ENCODE peak calls at places on chromosomes 13 and 19, in nine cellular contexts. M is stimulated activated CD4-positive, alpha-beta T cell treated with anti-CD3 and anti-CD28 coated beads, Interleukin-2, amount 100 ng/mL, for 48 hours; K is T-helper 2 cell treated with Interferon-gamma antibody and Interleukin-4, amounts not matched to agents 5 μg/mL and 100 μg/mL, for 36 hours; V is thyroid gland; W is HTR-8/SVneo; P is NCI-H1436; D is NCI-H1694; J is activated CD8-positive, alpha-beta memory T cell treated with anti-CD3 and anti-CD28 coated beads for 1 hour; T is non-pigmented ciliary epithelial cell. X is an unnamed sample.

GRCh38 chr13:113110048-113110851 is 4.7 kb downstream of the F7 start:
- DNase-seq in T (no peak), V (no peak), M (no peak), J (no peak), W (no peak), D (no peak), P (no peak), K (no peak), X (no peak)

GRCh38 chr13:41145136-41145908 is 12.7 kb upstream of the KBTBD6 start:
- DNase-seq in M (no peak), D (no peak), K (no peak), J (no peak), W (no peak), V (no peak), P (no peak), T (no peak), X (no peak)

GRCh38 chr13:95641291-95641811 is 3.2 kb downstream of the DZIP1 start:
- DNase-seq in K (no peak), J (no peak), W (no peak), D (no peak), V (peak), P (no peak), T (no peak), M (no peak), X (no peak)

GRCh38 chr13:98979012-98979411 is 1.1 kb upstream of the DOCK9 start:
- DNase-seq in P (no peak), V (no peak), W (no peak), K (no peak), T (no peak), D (no peak), J (no peak), M (no peak), X (no peak)

GRCh38 chr13:44648392-44649117 is 72.4 kb upstream of the TSC22D1 start:
- DNase-seq in D (no peak), P (no peak), W (no peak), M (no peak), T (no peak), V (no peak), J (no peak), K (peak), X (peak)

GRCh38 chr19:50506700-50507099 is 4.3 kb downstream of the JOSD2 start:
- DNase-seq in J (no peak), D (no peak), M (no peak), P (no peak), W (no peak), K (no peak), V (no peak), T (no peak), X (no peak)

GRCh38 chr19:2391118-2391725 is 31.2 kb downstream of the TMPRSS9 start:
- DNase-seq in K (peak), P (peak), T (no peak), M (peak), D (peak), V (peak), W (peak), J (no peak), X (peak)

GRCh38 chr19:13748169-13748884 is 16.0 kb upstream of the MRI1 start:
- DNase-seq in D (no peak), W (no peak), K (peak), P (no peak), V (peak), J (no peak), T (peak), M (no peak), X (no peak)

GRCh38 chr13:83325454-83325853 is 556.8 kb downstream of the SLITRK1 start:
- DNase-seq in K (no peak), T (peak), D (no peak), M (no peak), J (no peak), V (no peak), W (no peak), P (no peak), X (no peak)

GRCh38 chr13:112244061-112244460 is 132.1 kb upstream of the SPACA7 start:
- DNase-seq in D (no peak), K (no peak), P (no peak), M (no peak), T (no peak), W (no peak), J (no peak), V (no peak), X (no peak)

GRCh38 chr13:101258071-101258470 is 158.2 kb downstream of the NALCN start:
- DNase-seq in W (peak), M (peak), P (peak), D (no peak), V (no peak), K (peak), T (peak), J (no peak), X (peak)

GRCh38 chr13:111975539-111976473 is 91.1 kb upstream of the SOX1 start:
- DNase-seq in W (no peak), P (no peak), V (no peak), K (no peak), D (no peak), T (no peak), J (no peak), M (no peak), X (no peak)

GRCh38 chr19:45311640-45312039 is 11.0 kb downstream of the CKM start:
- DNase-seq in K (no peak), V (no peak), D (no peak), T (no peak), P (no peak), W (no peak), M (no peak), J (no peak), X (no peak)

GRCh38 chr19:36265064-36265463 is 50.2 kb downstream of the ZNF146 start:
- DNase-seq in D (no peak), V (no peak), K (no peak), P (no peak), M (no peak), T (no peak), J (no peak), W (no peak), X (no peak)

GRCh38 chr13:113369189-113369588 is 5.3 kb upstream of the GRTP1 start:
- DNase-seq in K (no peak), T (no peak), W (no peak), J (no peak), M (no peak), D (no peak), P (no peak), V (no peak), X (no peak)

GRCh38 chr19:33404916-33405315 is 31.4 kb downstream of the CEBPG start:
- DNase-seq in W (no peak), T (no peak), P (no peak), J (no peak), M (no peak), K (no peak), V (peak), D (no peak), X (no peak)

GRCh38 chr13:24672141-24673132 is 7.8 kb upstream of the ATP12A start:
- DNase-seq in P (no peak), M (no peak), W (no peak), V (no peak), D (no peak), K (no peak), T (no peak), J (no peak), X (no peak)

GRCh38 chr13:112968910-112969691 is at the start of gene MCF2L:
- DNase-seq in K (no peak), T (no peak), W (peak), D (peak), V (peak), M (peak), P (peak), J (peak), X (no peak)

GRCh38 chr13:97307882-97308624 is 85.9 kb downstream of the MBNL2 start:
- DNase-seq in V (no peak), D (no peak), K (no peak), J (no peak), T (no peak), W (peak), M (no peak), P (no peak), X (peak)

GRCh38 chr13:25742220-25742619 is 309.6 kb downstream of the SHISA2 start:
- DNase-seq in M (no peak), K (no peak), V (no peak), J (no peak), D (no peak), P (no peak), W (no peak), T (no peak), X (no peak)

GRCh38 chr13:46648166-46648607 is 95.2 kb downstream of the LRCH1 start:
- DNase-seq in V (peak), M (no peak), P (no peak), D (peak), K (no peak), W (no peak), T (no peak), J (no peak), X (peak)

GRCh38 chr13:98947925-98948324 is 29.9 kb downstream of the DOCK9 start:
- DNase-seq in T (no peak), V (no peak), J (no peak), P (no peak), M (no peak), K (no peak), W (no peak), D (no peak), X (no peak)

GRCh38 chr19:55080121-55080914 is 4.6 kb downstream of the EPS8L1 start:
- DNase-seq in T (no peak), D (peak), M (peak), W (peak), V (peak), J (no peak), P (peak), K (peak), X (peak)

GRCh38 chr13:79062291-79062690 is 343.8 kb downstream of the RBM26 start:
- DNase-seq in J (no peak), W (no peak), K (no peak), M (no peak), T (no peak), P (no peak), V (no peak), D (no peak), X (no peak)

GRCh38 chr19:54248016-54248601 is 5.5 kb upstream of the LILRA6 start:
- DNase-seq in W (no peak), M (peak), P (no peak), V (no peak), J (no peak), D (no peak), K (peak), T (no peak), X (no peak)

GRCh38 chr13:47598340-47598911 is 402.6 kb downstream of the SUCLA2 start:
- DNase-seq in V (no peak), J (no peak), T (no peak), D (no peak), K (no peak), W (no peak), P (no peak), M (no peak), X (no peak)

GRCh38 chr19:35845215-35846037 is 6.9 kb downstream of the NPHS1 start:
- DNase-seq in K (no peak), V (no peak), T (no peak), W (peak), M (no peak), J (no peak), D (no peak), P (no peak), X (peak)

GRCh38 chr13:87814444-87814843 is 143.3 kb downstream of the SLITRK5 start:
- DNase-seq in D (no peak), J (no peak), V (no peak), K (no peak), W (no peak), P (no peak), M (no peak), T (no peak), X (no peak)

GRCh38 chr13:25927363-25927762 is 124.5 kb downstream of the SHISA2 start:
- DNase-seq in J (no peak), W (no peak), V (no peak), P (no peak), K (no peak), T (no peak), M (no peak), D (no peak), X (no peak)

X was measured in HCT116.